ENCODE peak calls at places on chromosomes 1 and 21, in four cellular contexts. One of them, this sample, is unnamed.

GRCh38 chr1:243792891-243793290 is 57.2 kb downstream of the AKT3 start:
- DNase-seq in HEK293T: no peak
- DNase-seq in stimulated activated CD4-positive, alpha-beta T cell treated with anti-CD3 and anti-CD28 coated beads, Interleukin-4, amount 100 ng/mL, for 48 hours: no peak
- DNase-seq in NCI-H1694: no peak
- DNase-seq in this sample: no peak

GRCh38 chr1:57839067-57839466 is 415.2 kb upstream of the DAB1 start:
- DNase-seq in HEK293T: no peak
- DNase-seq in stimulated activated CD4-positive, alpha-beta T cell treated with anti-CD3 and anti-CD28 coated beads, Interleukin-4, amount 100 ng/mL, for 48 hours: no peak
- DNase-seq in NCI-H1694: no peak
- DNase-seq in this sample: no peak

GRCh38 chr1:184635347-184636155 is 119.1 kb downstream of the EDEM3 start:
- DNase-seq in HEK293T: no peak
- DNase-seq in stimulated activated CD4-positive, alpha-beta T cell treated with anti-CD3 and anti-CD28 coated beads, Interleukin-4, amount 100 ng/mL, for 48 hours: no peak
- DNase-seq in NCI-H1694: no peak
- DNase-seq in this sample: no peak

GRCh38 chr1:10045480-10046355 is 13.0 kb downstream of the UBE4B start:
- DNase-seq in HEK293T: no peak
- DNase-seq in stimulated activated CD4-positive, alpha-beta T cell treated with anti-CD3 and anti-CD28 coated beads, Interleukin-4, amount 100 ng/mL, for 48 hours: no peak
- DNase-seq in NCI-H1694: no peak
- DNase-seq in this sample: no peak

GRCh38 chr1:181985281-181985680 is 76.2 kb downstream of the ZNF648 start:
- DNase-seq in HEK293T: no peak
- DNase-seq in stimulated activated CD4-positive, alpha-beta T cell treated with anti-CD3 and anti-CD28 coated beads, Interleukin-4, amount 100 ng/mL, for 48 hours: no peak
- DNase-seq in NCI-H1694: no peak
- DNase-seq in this sample: no peak

GRCh38 chr21:31872452-31873274 is at the start of gene HUNK:
- DNase-seq in HEK293T: peak; percentile 57
- DNase-seq in stimulated activated CD4-positive, alpha-beta T cell treated with anti-CD3 and anti-CD28 coated beads, Interleukin-4, amount 100 ng/mL, for 48 hours: no peak
- DNase-seq in NCI-H1694: peak; percentile 67
- DNase-seq in this sample: no peak

GRCh38 chr1:198079432-198079951 is 77.3 kb upstream of the NEK7 start:
- DNase-seq in HEK293T: no peak
- DNase-seq in stimulated activated CD4-positive, alpha-beta T cell treated with anti-CD3 and anti-CD28 coated beads, Interleukin-4, amount 100 ng/mL, for 48 hours: no peak
- DNase-seq in NCI-H1694: no peak
- DNase-seq in this sample: no peak

GRCh38 chr1:231929311-231929710 is 302.7 kb downstream of the DISC1 start:
- DNase-seq in HEK293T: no peak
- DNase-seq in stimulated activated CD4-positive, alpha-beta T cell treated with anti-CD3 and anti-CD28 coated beads, Interleukin-4, amount 100 ng/mL, for 48 hours: no peak
- DNase-seq in NCI-H1694: peak; percentile 92
- DNase-seq in this sample: no peak

GRCh38 chr21:26124421-26124833 is 46.1 kb downstream of the APP start:
- DNase-seq in HEK293T: no peak
- DNase-seq in stimulated activated CD4-positive, alpha-beta T cell treated with anti-CD3 and anti-CD28 coated beads, Interleukin-4, amount 100 ng/mL, for 48 hours: no peak
- DNase-seq in NCI-H1694: no peak
- DNase-seq in this sample: no peak

GRCh38 chr21:29558331-29558730 is 259.6 kb downstream of the BACH1 start:
- DNase-seq in HEK293T: no peak
- DNase-seq in stimulated activated CD4-positive, alpha-beta T cell treated with anti-CD3 and anti-CD28 coated beads, Interleukin-4, amount 100 ng/mL, for 48 hours: no peak
- DNase-seq in NCI-H1694: peak; percentile 13
- DNase-seq in this sample: no peak

GRCh38 chr1:245156736-245157505 is 2.1 kb downstream of the KIF26B start:
- DNase-seq in HEK293T: no peak
- DNase-seq in stimulated activated CD4-positive, alpha-beta T cell treated with anti-CD3 and anti-CD28 coated beads, Interleukin-4, amount 100 ng/mL, for 48 hours: peak; percentile 3
- DNase-seq in NCI-H1694: no peak
- DNase-seq in this sample: no peak

GRCh38 chr1:101312192-101312591 is 75.4 kb downstream of the S1PR1 start:
- DNase-seq in HEK293T: no peak
- DNase-seq in stimulated activated CD4-positive, alpha-beta T cell treated with anti-CD3 and anti-CD28 coated beads, Interleukin-4, amount 100 ng/mL, for 48 hours: no peak
- DNase-seq in NCI-H1694: no peak
- DNase-seq in this sample: no peak

GRCh38 chr1:183241446-183241845 is 55.4 kb downstream of the LAMC2 start:
- DNase-seq in HEK293T: no peak
- DNase-seq in stimulated activated CD4-positive, alpha-beta T cell treated with anti-CD3 and anti-CD28 coated beads, Interleukin-4, amount 100 ng/mL, for 48 hours: no peak
- DNase-seq in NCI-H1694: no peak
- DNase-seq in this sample: no peak

GRCh38 chr1:17895986-17896385 is 140.9 kb downstream of the ACTL8 start:
- DNase-seq in HEK293T: no peak
- DNase-seq in stimulated activated CD4-positive, alpha-beta T cell treated with anti-CD3 and anti-CD28 coated beads, Interleukin-4, amount 100 ng/mL, for 48 hours: no peak
- DNase-seq in NCI-H1694: no peak
- DNase-seq in this sample: no peak